ENCODE peak calls at places on chromosomes 3 and 15, in eight cellular contexts. One of them, this sample, is unnamed.

GRCh38 chr3:68428495-68428894 is 503.9 kb downstream of the TAFA4 start:
- DNase-seq in substantia nigra: no peak
- DNase-seq in T1000: no peak
- DNase-seq in DMS153: no peak
- DNase-seq in ecto neural progenitor cell: no peak
- DNase-seq in activated gamma-delta T cell treated with Interleukin-2 at 50 U/mL for 16 hours: no peak
- DNase-seq in NCI-H748 treated with DMSO at 0.1 percent for 48 hours: no peak
- DNase-seq in germinal center: no peak
- DNase-seq in this sample: no peak

GRCh38 chr15:72515591-72516389 is 41.7 kb downstream of the ARIH1 start:
- DNase-seq in ecto neural progenitor cell: no peak
- DNase-seq in DMS153: no peak
- DNase-seq in substantia nigra: no peak
- DNase-seq in NCI-H748 treated with DMSO at 0.1 percent for 48 hours: no peak
- DNase-seq in germinal center: no peak
- DNase-seq in T1000: no peak
- DNase-seq in activated gamma-delta T cell treated with Interleukin-2 at 50 U/mL for 16 hours: no peak
- DNase-seq in this sample: no peak

GRCh38 chr3:192892981-192893827 is 24.5 kb downstream of the MB21D2 start:
- DNase-seq in DMS153: no peak
- DNase-seq in activated gamma-delta T cell treated with Interleukin-2 at 50 U/mL for 16 hours: peak
- DNase-seq in T1000: peak
- DNase-seq in ecto neural progenitor cell: no peak
- DNase-seq in germinal center: no peak
- DNase-seq in NCI-H748 treated with DMSO at 0.1 percent for 48 hours: no peak
- DNase-seq in substantia nigra: no peak
- DNase-seq in this sample: peak

GRCh38 chr3:42012378-42012934 is 50.6 kb upstream of the ULK4 start:
- DNase-seq in substantia nigra: no peak
- DNase-seq in NCI-H748 treated with DMSO at 0.1 percent for 48 hours: no peak
- DNase-seq in DMS153: no peak
- DNase-seq in ecto neural progenitor cell: no peak
- DNase-seq in germinal center: peak
- DNase-seq in activated gamma-delta T cell treated with Interleukin-2 at 50 U/mL for 16 hours: peak
- DNase-seq in T1000: no peak
- DNase-seq in this sample: no peak

GRCh38 chr3:63478962-63479660 is 173.4 kb upstream of the SNTN start:
- DNase-seq in activated gamma-delta T cell treated with Interleukin-2 at 50 U/mL for 16 hours: no peak
- DNase-seq in germinal center: no peak
- DNase-seq in NCI-H748 treated with DMSO at 0.1 percent for 48 hours: no peak
- DNase-seq in ecto neural progenitor cell: no peak
- DNase-seq in substantia nigra: no peak
- DNase-seq in T1000: no peak
- DNase-seq in DMS153: no peak
- DNase-seq in this sample: no peak

GRCh38 chr15:91881551-91882297 is 28.2 kb downstream of the SLCO3A1 start:
- DNase-seq in T1000: no peak
- DNase-seq in substantia nigra: no peak
- DNase-seq in ecto neural progenitor cell: no peak
- DNase-seq in DMS153: no peak
- DNase-seq in NCI-H748 treated with DMSO at 0.1 percent for 48 hours: no peak
- DNase-seq in germinal center: no peak
- DNase-seq in activated gamma-delta T cell treated with Interleukin-2 at 50 U/mL for 16 hours: no peak
- DNase-seq in this sample: no peak

GRCh38 chr3:13142552-13143380 is 69.5 kb upstream of the IQSEC1 start:
- DNase-seq in DMS153: no peak
- DNase-seq in activated gamma-delta T cell treated with Interleukin-2 at 50 U/mL for 16 hours: no peak
- DNase-seq in germinal center: no peak
- DNase-seq in ecto neural progenitor cell: no peak
- DNase-seq in NCI-H748 treated with DMSO at 0.1 percent for 48 hours: no peak
- DNase-seq in T1000: no peak
- DNase-seq in substantia nigra: no peak
- DNase-seq in this sample: no peak

GRCh38 chr3:159169828-159170227 is 368.0 kb downstream of the MFSD1 start:
- DNase-seq in ecto neural progenitor cell: no peak
- DNase-seq in activated gamma-delta T cell treated with Interleukin-2 at 50 U/mL for 16 hours: no peak
- DNase-seq in NCI-H748 treated with DMSO at 0.1 percent for 48 hours: no peak
- DNase-seq in T1000: no peak
- DNase-seq in substantia nigra: no peak
- DNase-seq in germinal center: no peak
- DNase-seq in DMS153: no peak
- DNase-seq in this sample: peak

GRCh38 chr15:69321041-69321554 is 22.4 kb downstream of the PAQR5 start:
- DNase-seq in germinal center: no peak
- DNase-seq in substantia nigra: no peak
- DNase-seq in NCI-H748 treated with DMSO at 0.1 percent for 48 hours: no peak
- DNase-seq in DMS153: no peak
- DNase-seq in ecto neural progenitor cell: no peak
- DNase-seq in activated gamma-delta T cell treated with Interleukin-2 at 50 U/mL for 16 hours: no peak
- DNase-seq in T1000: no peak
- DNase-seq in this sample: no peak

GRCh38 chr3:54225841-54226528 is 103.6 kb downstream of the CACNA2D3 start:
- DNase-seq in substantia nigra: no peak
- DNase-seq in ecto neural progenitor cell: no peak
- DNase-seq in activated gamma-delta T cell treated with Interleukin-2 at 50 U/mL for 16 hours: no peak
- DNase-seq in DMS153: peak
- DNase-seq in T1000: no peak
- DNase-seq in germinal center: no peak
- DNase-seq in NCI-H748 treated with DMSO at 0.1 percent for 48 hours: no peak
- DNase-seq in this sample: no peak

GRCh38 chr3:194206375-194206774 is 70.4 kb downstream of the HES1 start:
- DNase-seq in substantia nigra: no peak
- DNase-seq in T1000: no peak
- DNase-seq in ecto neural progenitor cell: no peak
- DNase-seq in DMS153: no peak
- DNase-seq in activated gamma-delta T cell treated with Interleukin-2 at 50 U/mL for 16 hours: no peak
- DNase-seq in germinal center: no peak
- DNase-seq in NCI-H748 treated with DMSO at 0.1 percent for 48 hours: no peak
- DNase-seq in this sample: peak

GRCh38 chr3:183497313-183497712 is 58.2 kb downstream of the KLHL6 start:
- DNase-seq in T1000: no peak
- DNase-seq in substantia nigra: no peak
- DNase-seq in DMS153: no peak
- DNase-seq in NCI-H748 treated with DMSO at 0.1 percent for 48 hours: no peak
- DNase-seq in activated gamma-delta T cell treated with Interleukin-2 at 50 U/mL for 16 hours: no peak
- DNase-seq in germinal center: no peak
- DNase-seq in ecto neural progenitor cell: no peak
- DNase-seq in this sample: no peak

GRCh38 chr15:58628206-58629057 is 121.1 kb downstream of the ADAM10 start:
- DNase-seq in substantia nigra: no peak
- DNase-seq in ecto neural progenitor cell: no peak
- DNase-seq in DMS153: no peak
- DNase-seq in activated gamma-delta T cell treated with Interleukin-2 at 50 U/mL for 16 hours: no peak
- DNase-seq in germinal center: no peak
- DNase-seq in T1000: no peak
- DNase-seq in NCI-H748 treated with DMSO at 0.1 percent for 48 hours: no peak
- DNase-seq in this sample: peak

GRCh38 chr3:178971614-178972013 is 100.0 kb downstream of the ZMAT3 start:
- DNase-seq in ecto neural progenitor cell: no peak
- DNase-seq in T1000: peak
- DNase-seq in NCI-H748 treated with DMSO at 0.1 percent for 48 hours: no peak
- DNase-seq in DMS153: no peak
- DNase-seq in substantia nigra: no peak
- DNase-seq in activated gamma-delta T cell treated with Interleukin-2 at 50 U/mL for 16 hours: no peak
- DNase-seq in germinal center: no peak
- DNase-seq in this sample: peak

GRCh38 chr3:152271465-152272035 is 2.8 kb downstream of the MBNL1 start:
- DNase-seq in ecto neural progenitor cell: no peak
- DNase-seq in substantia nigra: no peak
- DNase-seq in T1000: no peak
- DNase-seq in germinal center: no peak
- DNase-seq in NCI-H748 treated with DMSO at 0.1 percent for 48 hours: no peak
- DNase-seq in DMS153: no peak
- DNase-seq in activated gamma-delta T cell treated with Interleukin-2 at 50 U/mL for 16 hours: no peak
- DNase-seq in this sample: no peak

GRCh38 chr15:29883126-29883525 is 60.9 kb upstream of the TJP1 start:
- DNase-seq in germinal center: no peak
- DNase-seq in activated gamma-delta T cell treated with Interleukin-2 at 50 U/mL for 16 hours: no peak
- DNase-seq in ecto neural progenitor cell: no peak
- DNase-seq in NCI-H748 treated with DMSO at 0.1 percent for 48 hours: no peak
- DNase-seq in DMS153: no peak
- DNase-seq in substantia nigra: no peak
- DNase-seq in T1000: no peak
- DNase-seq in this sample: no peak

GRCh38 chr3:126847061-126847460 is 135.9 kb upstream of the PLXNA1 start:
- DNase-seq in activated gamma-delta T cell treated with Interleukin-2 at 50 U/mL for 16 hours: no peak
- DNase-seq in NCI-H748 treated with DMSO at 0.1 percent for 48 hours: no peak
- DNase-seq in T1000: no peak
- DNase-seq in substantia nigra: no peak
- DNase-seq in DMS153: no peak
- DNase-seq in ecto neural progenitor cell: peak
- DNase-seq in germinal center: no peak
- DNase-seq in this sample: no peak

GRCh38 chr3:63918321-63918720 is 6.1 kb upstream of the SCAANT1 start:
- DNase-seq in activated gamma-delta T cell treated with Interleukin-2 at 50 U/mL for 16 hours: no peak
- DNase-seq in NCI-H748 treated with DMSO at 0.1 percent for 48 hours: no peak
- DNase-seq in ecto neural progenitor cell: no peak
- DNase-seq in T1000: no peak
- DNase-seq in DMS153: no peak
- DNase-seq in substantia nigra: no peak
- DNase-seq in germinal center: no peak
- DNase-seq in this sample: no peak

GRCh38 chr15:59537384-59537783 is 74.2 kb upstream of the GCNT3 start:
- DNase-seq in DMS153: no peak
- DNase-seq in activated gamma-delta T cell treated with Interleukin-2 at 50 U/mL for 16 hours: no peak
- DNase-seq in T1000: no peak
- DNase-seq in substantia nigra: no peak
- DNase-seq in germinal center: no peak
- DNase-seq in ecto neural progenitor cell: no peak
- DNase-seq in NCI-H748 treated with DMSO at 0.1 percent for 48 hours: no peak
- DNase-seq in this sample: no peak

GRCh38 chr3:67468511-67468910 is 185.9 kb downstream of the SUCLG2 start:
- DNase-seq in DMS153: no peak
- DNase-seq in substantia nigra: no peak
- DNase-seq in T1000: no peak
- DNase-seq in germinal center: no peak
- DNase-seq in ecto neural progenitor cell: no peak
- DNase-seq in NCI-H748 treated with DMSO at 0.1 percent for 48 hours: no peak
- DNase-seq in activated gamma-delta T cell treated with Interleukin-2 at 50 U/mL for 16 hours: no peak
- DNase-seq in this sample: peak

This sample was measured in RPMI7951.